ENCODE peak calls at places on chromosomes 7 and 10, in five cellular contexts. D, H, T, U and R are unnamed samples.

GRCh38 chr7:101912711-101913110 is 95.3 kb downstream of the CUX1 start:
- DNase-seq in H (no peak), U (no peak), D (no peak), T (no peak), R (no peak)

GRCh38 chr7:158846304-158846703 is 10.1 kb upstream of the DYNC2I1 start:
- DNase-seq in H (no peak), U (no peak), T (no peak), D (no peak), R (no peak)

GRCh38 chr7:55160539-55160938 is 141.7 kb downstream of the EGFR start:
- DNase-seq in U (no peak), H (no peak), T (no peak), D (no peak), R (no peak)

GRCh38 chr7:146096994-146097393 is 19.6 kb upstream of the CNTNAP2 start:
- DNase-seq in T (no peak), U (peak), D (peak), H (no peak), R (no peak)

GRCh38 chr7:106588576-106589494 is 72.1 kb downstream of the CCDC71L start:
- DNase-seq in D (no peak), H (no peak), U (no peak), T (no peak), R (no peak)

GRCh38 chr7:113209449-113210203 is 91.3 kb upstream of the SMIM30 start:
- DNase-seq in D (no peak), U (no peak), H (no peak), T (no peak), R (no peak)

GRCh38 chr10:122861724-122862161 is 16.1 kb upstream of the CUZD1 start:
- DNase-seq in U (no peak), T (no peak), D (no peak), H (no peak), R (no peak)

GRCh38 chr7:31939076-31939475 is 131.1 kb downstream of the PDE1C start:
- DNase-seq in D (no peak), H (no peak), T (no peak), U (no peak), R (no peak)

GRCh38 chr10:6195376-6195775 is 7.4 kb upstream of the PFKFB3 start:
- DNase-seq in U (no peak), T (no peak), H (no peak), D (peak), R (no peak)

GRCh38 chr7:91517408-91517807 is 253.2 kb downstream of the FZD1 start:
- DNase-seq in T (no peak), U (no peak), H (no peak), D (no peak), R (no peak)

GRCh38 chr7:158010956-158011698 is 576.5 kb downstream of the PTPRN2 start:
- DNase-seq in T (no peak), D (no peak), U (no peak), H (no peak), R (no peak)

GRCh38 chr7:139297795-139298194 is 43.3 kb upstream of the FMC1 start:
- DNase-seq in H (no peak), T (no peak), D (no peak), U (no peak), R (no peak)

GRCh38 chr10:127452568-127452967 is 96.5 kb upstream of the NPS start:
- DNase-seq in H (no peak), U (no peak), D (no peak), T (no peak), R (no peak)

GRCh38 chr10:22927661-22928403 is at the start of gene ARMC3:
- DNase-seq in H (peak), D (peak), T (peak), U (no peak), R (peak)

GRCh38 chr10:47269294-47269693 is 30.7 kb upstream of the GDF10 start:
- DNase-seq in H (no peak), D (no peak), U (no peak), T (no peak), R (no peak)

GRCh38 chr10:73894245-73894971 is 16.5 kb upstream of the PLAU start:
- DNase-seq in T (no peak), D (no peak), H (no peak), U (no peak), R (no peak)